ENCODE peak calls at places on chromosomes 4 and X, in six cellular contexts. H is activated CD4-positive, alpha-beta T cell treated with anti-CD3 and anti-CD28 coated beads for 48 hours; U is endothelial cell of umbilical vein; P is IMR-90; A is activated naive CD8-positive, alpha-beta T cell treated with anti-CD3 and anti-CD28 coated beads, Interleukin-2, amount 50 U/mL, for 16 hours; C is epithelial cell of esophagus. M is an unnamed sample.

GRCh38 chrX:39002466-39002865 is 201.2 kb downstream of the MID1IP1 start:
- DNase-seq in C (no peak), H (no peak), P (no peak), A (no peak), U (no peak), M (no peak)

GRCh38 chr4:5908836-5909235 is 15.9 kb upstream of the CRMP1 start:
- DNase-seq in P (no peak), C (no peak), U (no peak), H (no peak), A (no peak), M (no peak)

GRCh38 chr4:20253272-20253798 is 1.6 kb downstream of the SLIT2 start:
- DNase-seq in U (peak), H (no peak), C (no peak), P (peak), A (no peak), M (no peak)

GRCh38 chr4:121799208-121799823 is 1.8 kb upstream of the EXOSC9 start:
- DNase-seq in H (no peak), C (no peak), A (no peak), U (no peak), P (no peak), M (peak)

GRCh38 chr4:170990989-170991589 is 822.1 kb upstream of the GALNTL6 start:
- DNase-seq in P (no peak), C (peak), H (no peak), A (no peak), U (no peak), M (peak)

GRCh38 chrX:139530550-139530949 is at the start of gene F9:
- DNase-seq in C (no peak), H (no peak), U (no peak), A (no peak), P (no peak), M (no peak)

GRCh38 chr4:64539234-64539849 is 130.1 kb upstream of the TECRL start:
- DNase-seq in P (peak), U (peak), A (no peak), H (peak), C (peak), M (peak)

GRCh38 chr4:153643406-153644016 is 40.6 kb upstream of the TLR2 start:
- DNase-seq in U (peak), H (no peak), C (peak), A (no peak), P (peak), M (peak)

GRCh38 chr4:10207116-10207515 is 90.5 kb upstream of the WDR1 start:
- DNase-seq in P (no peak), C (no peak), U (no peak), H (no peak), A (no peak), M (no peak)

GRCh38 chrX:32155044-32155638 is 1056.2 kb downstream of the DMD start:
- DNase-seq in C (no peak), H (no peak), U (no peak), A (no peak), P (no peak), M (no peak)

GRCh38 chr4:139642364-139642763 is 23.3 kb upstream of the MGST2 start:
- DNase-seq in P (peak), C (peak), U (no peak), A (no peak), H (no peak), M (no peak)

GRCh38 chr4:108060164-108060563 is 70.5 kb downstream of the HADH start:
- DNase-seq in U (no peak), C (peak), A (no peak), P (peak), H (no peak), M (peak)

GRCh38 chrX:94752434-94753169 is 1078.6 kb downstream of the FAM133A start:
- DNase-seq in H (no peak), A (no peak), P (no peak), U (no peak), C (no peak), M (no peak)

GRCh38 chr4:102759835-102760644 is 728 bp downstream of the MANBA start:
- DNase-seq in A (no peak), U (no peak), P (peak), H (peak), C (peak), M (peak)

GRCh38 chr4:128241425-128241913 is 46.1 kb downstream of the PGRMC2 start:
- DNase-seq in A (no peak), H (no peak), P (peak), C (peak), U (no peak), M (no peak)

GRCh38 chrX:49829016-49829415 is at the start of gene PAGE4:
- DNase-seq in H (no peak), U (no peak), P (no peak), C (no peak), A (no peak), M (peak)

GRCh38 chrX:39728025-39728424 is 369.7 kb downstream of the BCOR start:
- DNase-seq in C (peak), H (no peak), P (peak), A (no peak), U (peak), M (no peak)

GRCh38 chr4:168524006-168524405 is 27.2 kb downstream of the PALLD start:
- DNase-seq in U (peak), P (peak), C (peak), H (no peak), A (no peak), M (no peak)

GRCh38 chr4:172982151-172982590 is 186.4 kb upstream of the GALNT7 start:
- DNase-seq in H (no peak), A (no peak), P (peak), C (peak), U (peak), M (no peak)

GRCh38 chrX:44474410-44474809 is 68.2 kb downstream of the FUNDC1 start:
- DNase-seq in H (no peak), U (no peak), A (no peak), P (no peak), C (peak), M (no peak)

GRCh38 chr4:188550296-188550695 is 411.1 kb downstream of the TRIML1 start:
- DNase-seq in A (no peak), C (no peak), P (peak), H (no peak), U (no peak), M (no peak)

GRCh38 chrX:49862093-49862492 is 17.2 kb upstream of the USP27X start:
- DNase-seq in P (no peak), C (no peak), A (no peak), U (no peak), H (no peak), M (no peak)

GRCh38 chr4:186936496-186937375 is 213.1 kb upstream of the FAT1 start:
- DNase-seq in U (peak), H (no peak), A (no peak), P (peak), C (peak), M (no peak)

GRCh38 chrX:19303216-19303880 is 40.4 kb upstream of the PDHA1 start:
- DNase-seq in P (peak), U (no peak), C (peak), A (no peak), H (no peak), M (no peak)

GRCh38 chrX:103656623-103657022 is 27.8 kb downstream of the TCEAL1 start:
- DNase-seq in P (peak), H (no peak), A (no peak), C (peak), U (peak), M (no peak)